ENCODE peak calls at places on chromosomes 6 and 20, in six cellular contexts. One of them, this sample, is unnamed.

GRCh38 chr6:158828807-158829206 is 9.6 kb upstream of the EZR start:
- DNase-seq in AG10803: no peak
- DNase-seq in heart left ventricle: no peak
- DNase-seq in fibroblast of pulmonary artery: no peak
- DNase-seq in CD4-positive, alpha-beta memory T cell: no peak
- DNase-seq in CD8-positive, alpha-beta T cell: no peak
- DNase-seq in this sample: no peak

GRCh38 chr6:3205913-3206312 is 21.5 kb downstream of the TUBB2B start:
- DNase-seq in CD8-positive, alpha-beta T cell: no peak
- DNase-seq in heart left ventricle: no peak
- DNase-seq in CD4-positive, alpha-beta memory T cell: no peak
- DNase-seq in AG10803: peak; percentile 98
- DNase-seq in fibroblast of pulmonary artery: peak; percentile 86
- DNase-seq in this sample: no peak

GRCh38 chr6:18528084-18528743 is 141.1 kb downstream of the RNF144B start:
- DNase-seq in fibroblast of pulmonary artery: peak; percentile 31
- DNase-seq in heart left ventricle: no peak
- DNase-seq in CD8-positive, alpha-beta T cell: no peak
- DNase-seq in CD4-positive, alpha-beta memory T cell: no peak
- DNase-seq in AG10803: peak; percentile 11
- DNase-seq in this sample: no peak

GRCh38 chr6:2967936-2968335 is 3.4 kb downstream of the SERPINB6 start:
- DNase-seq in heart left ventricle: no peak
- DNase-seq in CD8-positive, alpha-beta T cell: no peak
- DNase-seq in fibroblast of pulmonary artery: no peak
- DNase-seq in AG10803: no peak
- DNase-seq in CD4-positive, alpha-beta memory T cell: no peak
- DNase-seq in this sample: no peak

GRCh38 chr20:8867346-8867745 is 201.5 kb upstream of the PLCB4 start:
- DNase-seq in fibroblast of pulmonary artery: no peak
- DNase-seq in CD8-positive, alpha-beta T cell: no peak
- DNase-seq in AG10803: no peak
- DNase-seq in CD4-positive, alpha-beta memory T cell: no peak
- DNase-seq in heart left ventricle: no peak
- DNase-seq in this sample: no peak

GRCh38 chr20:8131598-8132014 is 460 bp upstream of the PLCB1 start:
- DNase-seq in CD8-positive, alpha-beta T cell: no peak
- DNase-seq in CD4-positive, alpha-beta memory T cell: no peak
- DNase-seq in heart left ventricle: peak; percentile 24
- DNase-seq in fibroblast of pulmonary artery: peak; percentile 57
- DNase-seq in AG10803: peak; percentile 30
- DNase-seq in this sample: peak; percentile 46

GRCh38 chr6:111861321-111861938 is 11.8 kb downstream of the FYN start:
- DNase-seq in heart left ventricle: no peak
- DNase-seq in CD8-positive, alpha-beta T cell: no peak
- DNase-seq in CD4-positive, alpha-beta memory T cell: no peak
- DNase-seq in AG10803: no peak
- DNase-seq in fibroblast of pulmonary artery: no peak
- DNase-seq in this sample: no peak

GRCh38 chr6:137136065-137136464 is 37.4 kb downstream of the IL22RA2 start:
- DNase-seq in heart left ventricle: no peak
- DNase-seq in CD4-positive, alpha-beta memory T cell: peak; percentile 2
- DNase-seq in fibroblast of pulmonary artery: peak; percentile 53
- DNase-seq in AG10803: no peak
- DNase-seq in CD8-positive, alpha-beta T cell: no peak
- DNase-seq in this sample: no peak

GRCh38 chr20:49987868-49988690 is 5.3 kb downstream of the SNAI1 start:
- DNase-seq in CD4-positive, alpha-beta memory T cell: no peak
- DNase-seq in CD8-positive, alpha-beta T cell: no peak
- DNase-seq in AG10803: no peak
- DNase-seq in heart left ventricle: no peak
- DNase-seq in fibroblast of pulmonary artery: peak; percentile 31
- DNase-seq in this sample: no peak

GRCh38 chr20:49521356-49521755 is 38.9 kb upstream of the KCNB1 start:
- DNase-seq in CD4-positive, alpha-beta memory T cell: no peak
- DNase-seq in CD8-positive, alpha-beta T cell: no peak
- DNase-seq in fibroblast of pulmonary artery: no peak
- DNase-seq in AG10803: no peak
- DNase-seq in heart left ventricle: no peak
- DNase-seq in this sample: no peak

GRCh38 chr20:47057661-47058060 is 163.0 kb downstream of the EYA2 start:
- DNase-seq in CD8-positive, alpha-beta T cell: no peak
- DNase-seq in heart left ventricle: no peak
- DNase-seq in AG10803: no peak
- DNase-seq in fibroblast of pulmonary artery: no peak
- DNase-seq in CD4-positive, alpha-beta memory T cell: no peak
- DNase-seq in this sample: no peak

GRCh38 chr20:47124235-47124717 is 229.6 kb downstream of the EYA2 start:
- DNase-seq in heart left ventricle: no peak
- DNase-seq in fibroblast of pulmonary artery: peak; percentile 46
- DNase-seq in CD8-positive, alpha-beta T cell: no peak
- DNase-seq in AG10803: peak; percentile 25
- DNase-seq in CD4-positive, alpha-beta memory T cell: no peak
- DNase-seq in this sample: no peak

GRCh38 chr6:90044833-90045337 is 150.6 kb downstream of the GJA10 start:
- DNase-seq in heart left ventricle: no peak
- DNase-seq in CD4-positive, alpha-beta memory T cell: no peak
- DNase-seq in fibroblast of pulmonary artery: peak; percentile 23
- DNase-seq in CD8-positive, alpha-beta T cell: no peak
- DNase-seq in AG10803: peak; percentile 67
- DNase-seq in this sample: no peak

GRCh38 chr20:18984238-18985200 is 170.9 kb downstream of the SCP2D1 start:
- DNase-seq in AG10803: no peak
- DNase-seq in CD4-positive, alpha-beta memory T cell: no peak
- DNase-seq in heart left ventricle: no peak
- DNase-seq in fibroblast of pulmonary artery: no peak
- DNase-seq in CD8-positive, alpha-beta T cell: no peak
- DNase-seq in this sample: no peak

GRCh38 chr20:1741309-1742048 is 83.9 kb upstream of the SIRPG start:
- DNase-seq in AG10803: no peak
- DNase-seq in CD4-positive, alpha-beta memory T cell: no peak
- DNase-seq in CD8-positive, alpha-beta T cell: no peak
- DNase-seq in fibroblast of pulmonary artery: no peak
- DNase-seq in heart left ventricle: no peak
- DNase-seq in this sample: no peak

GRCh38 chr6:40419881-40420705 is 167.1 kb downstream of the LRFN2 start:
- DNase-seq in CD8-positive, alpha-beta T cell: no peak
- DNase-seq in heart left ventricle: no peak
- DNase-seq in fibroblast of pulmonary artery: no peak
- DNase-seq in CD4-positive, alpha-beta memory T cell: no peak
- DNase-seq in AG10803: no peak
- DNase-seq in this sample: peak; percentile 32

GRCh38 chr6:89938014-89938413 is 43.7 kb downstream of the GJA10 start:
- DNase-seq in fibroblast of pulmonary artery: no peak
- DNase-seq in AG10803: no peak
- DNase-seq in heart left ventricle: no peak
- DNase-seq in CD4-positive, alpha-beta memory T cell: no peak
- DNase-seq in CD8-positive, alpha-beta T cell: no peak
- DNase-seq in this sample: no peak

GRCh38 chr6:72262254-72262653 is 359.6 kb upstream of the KCNQ5 start:
- DNase-seq in CD8-positive, alpha-beta T cell: no peak
- DNase-seq in AG10803: no peak
- DNase-seq in fibroblast of pulmonary artery: no peak
- DNase-seq in heart left ventricle: no peak
- DNase-seq in CD4-positive, alpha-beta memory T cell: no peak
- DNase-seq in this sample: no peak

GRCh38 chr6:153503810-153504209 is 372.7 kb upstream of the RGS17 start:
- DNase-seq in AG10803: no peak
- DNase-seq in CD8-positive, alpha-beta T cell: no peak
- DNase-seq in heart left ventricle: no peak
- DNase-seq in fibroblast of pulmonary artery: no peak
- DNase-seq in CD4-positive, alpha-beta memory T cell: no peak
- DNase-seq in this sample: no peak

GRCh38 chr6:4567141-4567540 is 209.1 kb upstream of the CDYL start:
- DNase-seq in fibroblast of pulmonary artery: peak; percentile 44
- DNase-seq in heart left ventricle: no peak
- DNase-seq in CD4-positive, alpha-beta memory T cell: no peak
- DNase-seq in CD8-positive, alpha-beta T cell: no peak
- DNase-seq in AG10803: peak; percentile 57
- DNase-seq in this sample: no peak

GRCh38 chr6:45184937-45185336 is 143.2 kb upstream of the RUNX2 start:
- DNase-seq in AG10803: no peak
- DNase-seq in CD4-positive, alpha-beta memory T cell: no peak
- DNase-seq in CD8-positive, alpha-beta T cell: no peak
- DNase-seq in heart left ventricle: no peak
- DNase-seq in fibroblast of pulmonary artery: no peak
- DNase-seq in this sample: no peak

GRCh38 chr20:4130404-4131189 is 115.2 kb upstream of the RNF24 start:
- DNase-seq in CD8-positive, alpha-beta T cell: no peak
- DNase-seq in AG10803: peak; percentile 74
- DNase-seq in heart left ventricle: no peak
- DNase-seq in fibroblast of pulmonary artery: peak; percentile 41
- DNase-seq in CD4-positive, alpha-beta memory T cell: peak; percentile 17
- DNase-seq in this sample: no peak

GRCh38 chr6:282867-283416 is 9.3 kb upstream of the DUSP22 start:
- DNase-seq in AG10803: no peak
- DNase-seq in CD8-positive, alpha-beta T cell: no peak
- DNase-seq in CD4-positive, alpha-beta memory T cell: no peak
- DNase-seq in heart left ventricle: no peak
- DNase-seq in fibroblast of pulmonary artery: no peak
- DNase-seq in this sample: no peak

GRCh38 chr20:24106155-24106800 is 117.7 kb upstream of the GGTLC1 start:
- DNase-seq in AG10803: no peak
- DNase-seq in fibroblast of pulmonary artery: no peak
- DNase-seq in CD4-positive, alpha-beta memory T cell: no peak
- DNase-seq in heart left ventricle: no peak
- DNase-seq in CD8-positive, alpha-beta T cell: no peak
- DNase-seq in this sample: no peak

GRCh38 chr20:23690581-23690980 is 1.7 kb upstream of the CST4 start:
- DNase-seq in CD4-positive, alpha-beta memory T cell: no peak
- DNase-seq in AG10803: no peak
- DNase-seq in fibroblast of pulmonary artery: no peak
- DNase-seq in CD8-positive, alpha-beta T cell: no peak
- DNase-seq in heart left ventricle: no peak
- DNase-seq in this sample: no peak

GRCh38 chr6:150314230-150315188 is 54.3 kb upstream of the IYD start:
- DNase-seq in AG10803: no peak
- DNase-seq in CD8-positive, alpha-beta T cell: no peak
- DNase-seq in CD4-positive, alpha-beta memory T cell: no peak
- DNase-seq in heart left ventricle: no peak
- DNase-seq in fibroblast of pulmonary artery: no peak
- DNase-seq in this sample: no peak

GRCh38 chr6:136987526-136987925 is 57.2 kb downstream of the IL20RA start:
- DNase-seq in AG10803: no peak
- DNase-seq in CD8-positive, alpha-beta T cell: no peak
- DNase-seq in CD4-positive, alpha-beta memory T cell: no peak
- DNase-seq in heart left ventricle: no peak
- DNase-seq in fibroblast of pulmonary artery: no peak
- DNase-seq in this sample: no peak

GRCh38 chr6:25050356-25050755 is 114.6 kb upstream of the RIPOR2 start:
- DNase-seq in fibroblast of pulmonary artery: peak; percentile 73
- DNase-seq in heart left ventricle: no peak
- DNase-seq in CD4-positive, alpha-beta memory T cell: peak; percentile 70
- DNase-seq in CD8-positive, alpha-beta T cell: no peak
- DNase-seq in AG10803: peak; percentile 76
- DNase-seq in this sample: no peak

GRCh38 chr6:157323924-157324276 is 581 bp upstream of the TMEM242 start:
- DNase-seq in fibroblast of pulmonary artery: peak; percentile 87
- DNase-seq in heart left ventricle: peak; percentile 89
- DNase-seq in AG10803: peak; percentile 82
- DNase-seq in CD8-positive, alpha-beta T cell: peak; percentile 17
- DNase-seq in CD4-positive, alpha-beta memory T cell: no peak
- DNase-seq in this sample: peak; percentile 55

GRCh38 chr6:43174263-43175112 is 3.4 kb downstream of the SRF start:
- DNase-seq in AG10803: peak; percentile 99
- DNase-seq in heart left ventricle: peak; percentile 98
- DNase-seq in CD8-positive, alpha-beta T cell: peak; percentile 87
- DNase-seq in CD4-positive, alpha-beta memory T cell: peak; percentile 89
- DNase-seq in fibroblast of pulmonary artery: peak; percentile 99
- DNase-seq in this sample: peak; percentile 98

GRCh38 chr6:43171284-43172126 is 436 bp downstream of the SRF start:
- DNase-seq in AG10803: no peak
- DNase-seq in heart left ventricle: peak; percentile 36
- DNase-seq in CD4-positive, alpha-beta memory T cell: peak; percentile 53
- DNase-seq in CD8-positive, alpha-beta T cell: peak; percentile 21
- DNase-seq in fibroblast of pulmonary artery: no peak
- DNase-seq in this sample: peak; percentile 59

GRCh38 chr6:43175676-43176422 is 4.8 kb downstream of the SRF start:
- DNase-seq in heart left ventricle: no peak
- DNase-seq in fibroblast of pulmonary artery: no peak
- DNase-seq in CD4-positive, alpha-beta memory T cell: no peak
- DNase-seq in AG10803: peak; percentile 35
- DNase-seq in CD8-positive, alpha-beta T cell: no peak
- DNase-seq in this sample: no peak

GRCh38 chr6:43172127-43173007 is 1.3 kb downstream of the SRF start:
- DNase-seq in fibroblast of pulmonary artery: peak; percentile 44
- DNase-seq in heart left ventricle: peak; percentile 62
- DNase-seq in AG10803: no peak
- DNase-seq in CD8-positive, alpha-beta T cell: peak; percentile 20
- DNase-seq in CD4-positive, alpha-beta memory T cell: peak; percentile 23
- DNase-seq in this sample: peak; percentile 38

GRCh38 chr6:43173496-43174262 is 2.6 kb downstream of the SRF start:
- DNase-seq in heart left ventricle: no peak
- DNase-seq in CD4-positive, alpha-beta memory T cell: peak; percentile 26
- DNase-seq in fibroblast of pulmonary artery: no peak
- DNase-seq in AG10803: no peak
- DNase-seq in CD8-positive, alpha-beta T cell: no peak
- DNase-seq in this sample: no peak
- H3K4me3 ChIP-seq in heart left ventricle: peak overlapping the region; percentile 95
- H3K4me3 ChIP-seq in CD4-positive, alpha-beta memory T cell: peak overlapping the region; percentile 49
- H3K4me3 ChIP-seq in fibroblast of pulmonary artery: peak overlapping the region; percentile 87
- H3K4me3 ChIP-seq in AG10803: peak overlapping the region; percentile 98
- H3K4me3 ChIP-seq in CD8-positive, alpha-beta T cell: peak overlapping the region; percentile 58
- H3K4me3 ChIP-seq in this sample: peak overlapping the region; percentile 92

GRCh38 chr6:42150254-42150653 is 7.8 kb upstream of the C6orf132 start:
- DNase-seq in CD4-positive, alpha-beta memory T cell: no peak
- DNase-seq in fibroblast of pulmonary artery: no peak
- DNase-seq in AG10803: no peak
- DNase-seq in CD8-positive, alpha-beta T cell: no peak
- DNase-seq in heart left ventricle: no peak
- DNase-seq in this sample: no peak
- H3K4me3 ChIP-seq in CD4-positive, alpha-beta memory T cell: no peak overlapping the region
- H3K4me3 ChIP-seq in fibroblast of pulmonary artery: no peak overlapping the region
- H3K4me3 ChIP-seq in AG10803: no peak overlapping the region
- H3K4me3 ChIP-seq in CD8-positive, alpha-beta T cell: no peak overlapping the region
- H3K4me3 ChIP-seq in heart left ventricle: no peak overlapping the region
- H3K4me3 ChIP-seq in this sample: no peak overlapping the region

GRCh38 chr20:45406260-45407066 is 1.6 kb upstream of the DBNDD2 start:
- DNase-seq in heart left ventricle: peak; percentile 90
- DNase-seq in CD4-positive, alpha-beta memory T cell: peak; percentile 37
- DNase-seq in AG10803: peak; percentile 42
- DNase-seq in CD8-positive, alpha-beta T cell: peak; percentile 31
- DNase-seq in fibroblast of pulmonary artery: peak; percentile 24
- DNase-seq in this sample: no peak
- H3K4me3 ChIP-seq in heart left ventricle: peak overlapping the region; percentile 83
- H3K4me3 ChIP-seq in CD4-positive, alpha-beta memory T cell: peak overlapping the region; percentile 79
- H3K4me3 ChIP-seq in AG10803: peak overlapping the region; percentile 72
- H3K4me3 ChIP-seq in CD8-positive, alpha-beta T cell: peak overlapping the region; percentile 66
- H3K4me3 ChIP-seq in fibroblast of pulmonary artery: peak overlapping the region; percentile 57
- H3K4me3 ChIP-seq in this sample: peak overlapping the region; percentile 77

GRCh38 chr6:106103728-106104109 is 17.6 kb downstream of the PRDM1 start:
- DNase-seq in heart left ventricle: no peak
- DNase-seq in AG10803: no peak
- DNase-seq in fibroblast of pulmonary artery: no peak
- DNase-seq in CD8-positive, alpha-beta T cell: no peak
- DNase-seq in CD4-positive, alpha-beta memory T cell: peak; percentile 51
- DNase-seq in this sample: no peak
- H3K4me3 ChIP-seq in heart left ventricle: peak overlapping the region; percentile 45
- H3K4me3 ChIP-seq in AG10803: no peak overlapping the region
- H3K4me3 ChIP-seq in fibroblast of pulmonary artery: no peak overlapping the region
- H3K4me3 ChIP-seq in CD8-positive, alpha-beta T cell: peak overlapping the region; percentile 29
- H3K4me3 ChIP-seq in CD4-positive, alpha-beta memory T cell: peak overlapping the region; percentile 89
- H3K4me3 ChIP-seq in this sample: no peak overlapping the region